ENCODE peak calls at places on chromosomes 2 and 18, in four cellular contexts. D, Z, R and I are unnamed samples.

GRCh38 chr2:119826370-119826961 is 66.7 kb downstream of the PTPN4 start:
- DNase-seq in D (peak; percentile 12), Z (peak; percentile 21), R (peak; percentile 49), I (no peak)

GRCh38 chr2:54557601-54558187 is 101.6 kb downstream of the SPTBN1 start:
- DNase-seq in D (peak; percentile 65), Z (no peak), R (peak; percentile 73), I (no peak)

GRCh38 chr18:79106084-79106483 is 36.9 kb downstream of the ATP9B start:
- DNase-seq in D (no peak), Z (no peak), R (no peak), I (no peak)

GRCh38 chr2:180208841-180209240 is 201.7 kb upstream of the CWC22 start:
- DNase-seq in D (no peak), Z (peak; percentile 62), R (no peak), I (no peak)

GRCh38 chr2:45946023-45946422 is 294.5 kb downstream of the PRKCE start:
- DNase-seq in D (no peak), Z (peak; percentile 84), R (no peak), I (peak; percentile 26)

GRCh38 chr2:158716091-158716815 is 78.9 kb upstream of the DAPL1 start:
- DNase-seq in D (no peak), Z (no peak), R (peak; percentile 98), I (no peak)

GRCh38 chr2:111522231-111522768 is 361.7 kb downstream of the ANAPC1 start:
- DNase-seq in D (no peak), Z (peak; percentile 81), R (no peak), I (no peak)

GRCh38 chr2:47631306-47631705 is 151.6 kb upstream of the MSH6 start:
- DNase-seq in D (no peak), Z (no peak), R (no peak), I (peak; percentile 11)

GRCh38 chr2:23647563-23647962 is 262.6 kb downstream of the KLHL29 start:
- DNase-seq in D (no peak), Z (no peak), R (no peak), I (no peak)

GRCh38 chr2:239462671-239463506 is 62.1 kb upstream of the HDAC4 start:
- DNase-seq in D (no peak), Z (no peak), R (no peak), I (no peak)

GRCh38 chr18:67733094-67733493 is 216.6 kb upstream of the DSEL start:
- DNase-seq in D (no peak), Z (peak; percentile 79), R (no peak), I (peak; percentile 36)

GRCh38 chr2:45284621-45284995 is 275.4 kb upstream of the SIX2 start:
- DNase-seq in D (no peak), Z (no peak), R (no peak), I (no peak)

GRCh38 chr2:161658259-161658658 is 34.0 kb downstream of the SLC4A10 start:
- DNase-seq in D (no peak), Z (no peak), R (no peak), I (no peak)

GRCh38 chr2:219209818-219210571 is 3.4 kb downstream of the ZFAND2B start:
- DNase-seq in D (no peak), Z (no peak), R (no peak), I (no peak)

GRCh38 chr2:38233231-38233983 is 143.7 kb downstream of the ATL2 start:
- DNase-seq in D (no peak), Z (peak; percentile 31), R (no peak), I (no peak)

GRCh38 chr2:46144133-46144800 is 152.9 kb upstream of the EPAS1 start:
- DNase-seq in D (no peak), Z (no peak), R (no peak), I (no peak)

GRCh38 chr2:121804997-121805766 is 49.7 kb downstream of the TSN start:
- DNase-seq in D (no peak), Z (no peak), R (no peak), I (no peak)

GRCh38 chr2:208129804-208130712 is at the start of gene CRYGC:
- DNase-seq in D (no peak), Z (no peak), R (no peak), I (no peak)

GRCh38 chr2:3659447-3660432 is 1.7 kb downstream of the ALLC start:
- DNase-seq in D (no peak), Z (peak; percentile 38), R (no peak), I (no peak)

DNA sequence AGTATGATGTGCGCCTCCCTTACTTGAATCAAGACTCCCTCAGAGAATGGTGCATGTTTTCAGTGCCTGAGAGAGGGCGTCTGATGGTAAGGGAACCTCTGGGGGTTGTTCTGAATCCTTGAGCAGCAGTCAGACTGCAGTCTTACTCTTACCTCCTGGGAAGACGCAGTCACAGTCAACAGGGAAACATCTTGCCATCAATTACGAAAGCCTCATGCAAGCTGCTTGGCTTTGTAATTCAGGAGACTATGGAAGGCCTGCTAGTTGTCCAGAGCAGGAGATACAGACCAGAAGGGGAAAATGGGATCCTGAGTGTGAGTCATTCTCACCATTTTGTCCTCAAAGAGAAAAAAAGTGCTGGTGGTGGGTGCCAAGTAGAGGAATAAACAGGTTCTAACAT is 173.1 kb upstream of the MGAT5 start:
- DNase-seq in D (no peak), Z (no peak), R (no peak), I (no peak)
- H3K9me1 ChIP-seq in D (no peaks in the 10 kb centered on the region), Z (no peaks in the 10 kb centered on the region), R (no peaks in the 10 kb centered on the region), I (no peaks in the 10 kb centered on the region)

GRCh38 chr2:190600293-190601103 is 48.4 kb upstream of the NAB1 start:
- DNase-seq in D (no peak), Z (no peak), R (no peak), I (no peak)

GRCh38 chr2:190599073-190599472 is 49.8 kb upstream of the NAB1 start:
- DNase-seq in D (no peak), Z (no peak), R (no peak), I (no peak)

GRCh38 chr2:190599546-190600220 is 49.2 kb upstream of the NAB1 start:
- DNase-seq in D (no peak), Z (no peak), R (no peak), I (no peak)

GRCh38 chr2:190607014-190607597 is 41.8 kb upstream of the NAB1 start:
- DNase-seq in D (peak; percentile 15), Z (peak; percentile 83), R (no peak), I (no peak)

DNA sequence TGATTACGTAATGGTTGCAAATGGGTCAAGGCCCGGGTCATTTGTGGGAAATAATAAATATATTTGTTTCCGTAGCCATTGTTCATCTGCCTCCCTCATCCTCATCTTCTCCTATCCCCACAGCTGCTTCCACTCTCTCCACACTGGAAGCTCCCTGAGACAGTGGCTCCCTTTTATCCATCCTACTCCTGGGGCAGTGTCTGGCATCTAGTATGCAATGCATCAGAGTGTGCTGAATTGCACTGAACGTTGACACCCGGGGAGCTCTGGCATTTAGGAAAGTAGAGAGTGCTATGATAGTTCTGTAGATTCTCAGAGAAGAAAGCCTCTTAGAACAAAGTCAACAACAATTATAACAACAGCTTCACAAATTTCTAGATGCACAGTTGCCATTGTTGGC is 45.5 kb upstream of the NAB1 start:
- DNase-seq in D (no peak), Z (no peak), R (no peak), I (no peak)
- H3K9me1 ChIP-seq in D (no peaks in the 10 kb centered on the region), Z (no peaks in the 10 kb centered on the region), R (no peaks in the 10 kb centered on the region), I (no peaks in the 10 kb centered on the region)

DNA sequence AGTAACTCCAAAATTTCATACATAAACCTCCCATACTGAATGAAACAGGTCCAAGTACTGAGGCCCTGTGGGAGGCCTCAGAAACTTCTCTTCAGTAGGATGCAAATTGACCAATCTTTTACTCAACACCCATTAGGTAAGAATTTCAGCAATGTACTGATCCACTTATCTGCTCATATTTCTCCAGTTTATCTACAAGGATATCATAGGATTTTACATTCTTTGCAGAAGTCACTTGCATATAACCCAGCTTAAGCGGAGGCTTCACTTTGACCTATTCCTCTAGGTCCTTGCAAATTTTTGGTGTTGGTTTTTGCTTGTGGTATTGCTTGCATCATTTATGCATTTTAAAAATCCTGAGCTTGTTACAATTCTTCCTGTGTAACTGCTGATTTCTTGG is 28.8 kb upstream of the SLC3A1 start:
- DNase-seq in D (no peak), Z (no peak), R (no peak), I (no peak)
- H3K9me1 ChIP-seq in D (no peaks in the 10 kb centered on the region), Z (no peaks in the 10 kb centered on the region), R (no peaks in the 10 kb centered on the region), I (no peaks in the 10 kb centered on the region)

GRCh38 chr2:63484901-63485300 is 103.4 kb downstream of the WDPCP start:
- DNase-seq in D (no peak), Z (no peak), R (no peak), I (no peak)
- H3K9me1 ChIP-seq in D (no peaks in the 10 kb centered on the region), Z (no peaks in the 10 kb centered on the region), R (no peaks in the 10 kb centered on the region), I (no peaks in the 10 kb centered on the region)

GRCh38 chr2:165700511-165700910 is 93.5 kb downstream of the GALNT3 start:
- DNase-seq in D (no peak), Z (no peak), R (no peak), I (no peak)
- H3K9me1 ChIP-seq in D (no peaks in the 10 kb centered on the region), Z (no peaks in the 10 kb centered on the region), R (no peaks in the 10 kb centered on the region), I (no peaks in the 10 kb centered on the region)

GRCh38 chr2:39306626-39307025 is 62.9 kb upstream of the CDKL4 start:
- DNase-seq in D (no peak), Z (no peak), R (no peak), I (no peak)
- H3K9me1 ChIP-seq in D (no peaks in the 10 kb centered on the region), Z (peaks cover 5% of the 10 kb centered on the region), R (no peaks in the 10 kb centered on the region), I (no peaks in the 10 kb centered on the region)

DNA sequence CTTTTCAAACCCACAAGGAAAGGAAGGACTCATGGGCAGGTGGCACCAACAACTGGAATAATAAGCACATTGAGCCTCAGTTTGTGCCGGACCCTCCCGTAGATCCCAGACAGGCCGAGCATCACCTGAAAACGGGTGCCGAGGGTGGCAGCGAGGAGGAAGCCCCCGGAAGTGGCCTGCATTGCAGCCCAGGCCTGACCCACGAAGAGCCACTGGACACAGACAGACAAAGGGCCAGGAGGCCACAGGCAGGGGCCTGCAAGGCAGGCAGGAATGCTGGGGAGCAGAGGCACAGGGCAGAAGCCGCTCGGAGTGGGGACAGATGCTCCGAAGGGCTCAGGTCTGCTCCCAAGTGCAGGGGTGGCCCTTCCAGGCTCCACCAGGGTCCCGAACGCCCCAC is 31.7 kb downstream of the MTERF4 start:
- DNase-seq in D (no peak), Z (no peak), R (no peak), I (no peak)
- H3K9me1 ChIP-seq in D (no peaks in the 10 kb centered on the region), Z (no peaks in the 10 kb centered on the region), R (no peaks in the 10 kb centered on the region), I (no peaks in the 10 kb centered on the region)

DNA sequence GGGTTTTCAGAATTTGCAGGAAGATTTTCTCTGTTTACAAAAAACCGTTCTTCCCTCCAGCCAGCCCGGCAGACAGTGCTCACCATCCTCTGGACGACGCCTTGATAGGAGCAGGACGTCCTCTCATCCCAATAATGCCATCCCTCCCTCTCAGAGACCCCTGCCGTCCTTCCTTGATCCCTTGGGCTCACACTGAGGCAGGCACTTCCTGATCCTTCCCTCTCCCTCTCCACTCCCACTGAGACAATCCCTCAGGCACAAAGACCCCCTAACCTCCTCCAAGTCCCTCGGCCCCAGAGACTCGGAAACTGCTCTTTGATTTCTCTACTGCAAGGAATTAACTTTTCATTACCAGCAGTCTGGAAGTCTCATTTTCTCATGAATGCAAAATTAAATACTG is 42.5 kb downstream of the PAX3 start:
- DNase-seq in D (no peak), Z (no peak), R (no peak), I (no peak)
- H3K9me1 ChIP-seq in D (no peaks in the 10 kb centered on the region), Z (no peaks in the 10 kb centered on the region), R (no peaks in the 10 kb centered on the region), I (no peaks in the 10 kb centered on the region)